ENCODE peak calls at places on chromosomes 1 and 21, in five cellular contexts. B is GM20000; Z is CD8-positive, alpha-beta T cell; N is HFF-Myc; C is endothelial cell of umbilical vein. L is an unnamed sample.
A peak's percentile ranks its signal among the peaks of the same experiment; 100 is the strongest.

GRCh38 chr1:44029260-44029910 is 1.9 kb downstream of the SLC6A9 start:
- DNase-seq in Z (no peak), C (no peak), N (no peak), B (peak; percentile 69), L (no peak)

GRCh38 chr1:53949651-53950050 is 3.5 kb downstream of the LRRC42 start:
- DNase-seq in Z (no peak), C (no peak), N (no peak), B (no peak), L (no peak)

GRCh38 chr1:40140211-40140709 is 20.9 kb upstream of the RLF start:
- DNase-seq in C (no peak), B (no peak), Z (no peak), N (no peak), L (no peak)

GRCh38 chr1:236978740-236979139 is 25.5 kb downstream of the MT1HL1 start:
- DNase-seq in N (no peak), Z (no peak), C (no peak), B (no peak), L (no peak)

GRCh38 chr1:151972533-151973270 is 21.0 kb downstream of the S100A10 start:
- DNase-seq in Z (no peak), N (peak; percentile 76), C (peak; percentile 91), B (no peak), L (no peak)

GRCh38 chr1:4621646-4622045 is 32.8 kb upstream of the AJAP1 start:
- DNase-seq in Z (no peak), N (no peak), C (no peak), B (no peak), L (no peak)

GRCh38 chr1:18230840-18231239 is 123.2 kb downstream of the IGSF21 start:
- DNase-seq in N (no peak), B (no peak), C (no peak), Z (no peak), L (no peak)

GRCh38 chr1:117783586-117784396 is 145.6 kb downstream of the GDAP2 start:
- DNase-seq in Z (no peak), B (no peak), C (no peak), N (no peak), L (peak; percentile 16)

GRCh38 chr1:20366766-20367602 is 76.3 kb downstream of the VWA5B1 start:
- DNase-seq in N (peak; percentile 6), B (peak; percentile 67), C (peak; percentile 18), Z (no peak), L (no peak)

GRCh38 chr1:54275349-54275748 is 75.4 kb downstream of the MRPL37 start:
- DNase-seq in N (no peak), C (peak; percentile 45), Z (no peak), B (no peak), L (peak; percentile 31)

GRCh38 chr1:19511117-19511516 is 25.8 kb upstream of the CAPZB start:
- DNase-seq in B (no peak), N (no peak), Z (no peak), C (no peak), L (no peak)

GRCh38 chr21:36630485-36631206 is 68.3 kb upstream of the SIM2 start:
- DNase-seq in C (peak; percentile 36), N (no peak), Z (peak; percentile 8), B (peak; percentile 74), L (no peak)

GRCh38 chr1:60583696-60584095 is 498.7 kb upstream of the NFIA start:
- DNase-seq in B (no peak), C (no peak), N (no peak), Z (no peak), L (no peak)

GRCh38 chr1:27656157-27656893 is 15.7 kb downstream of the IFI6 start:
- DNase-seq in N (no peak), B (no peak), Z (no peak), C (no peak), L (no peak)

GRCh38 chr1:172770081-172770480 is 111.2 kb downstream of the FASLG start:
- DNase-seq in N (no peak), Z (no peak), B (no peak), C (no peak), L (no peak)

GRCh38 chr1:17136936-17137335 is 17.7 kb upstream of the PADI2 start:
- DNase-seq in Z (no peak), B (no peak), C (no peak), N (no peak), L (no peak)

GRCh38 chr1:96075704-96076455 is 645.7 kb upstream of the PTBP2 start:
- DNase-seq in B (no peak), Z (no peak), C (peak; percentile 4), N (no peak), L (no peak)

GRCh38 chr1:112172294-112172882 is 182.9 kb upstream of the KCND3 start:
- DNase-seq in N (peak; percentile 9), C (peak; percentile 35), B (peak; percentile 20), Z (no peak), L (peak; percentile 2)

GRCh38 chr1:170594227-170594626 is 62.3 kb downstream of the GORAB start:
- DNase-seq in C (no peak), B (no peak), N (no peak), Z (no peak), L (no peak)

GRCh38 chr1:156656779-156657160 is 14.9 kb downstream of the BCAN start:
- DNase-seq in C (no peak), N (no peak), Z (no peak), B (no peak), L (no peak)

GRCh38 chr1:64335634-64336033 is 132.2 kb downstream of the UBE2U start:
- DNase-seq in Z (no peak), N (no peak), B (no peak), C (no peak), L (no peak)

GRCh38 chr1:177983824-177984528 is 14.1 kb upstream of the SEC16B start:
- DNase-seq in Z (no peak), B (no peak), N (peak; percentile 64), C (no peak), L (peak; percentile 80)

GRCh38 chr1:175865041-175865766 is 121.8 kb upstream of the TNR start:
- DNase-seq in C (no peak), B (no peak), N (no peak), Z (no peak), L (no peak)

GRCh38 chr1:3482590-3482899 is 28.1 kb downstream of the ARHGEF16 start:
- DNase-seq in B (no peak), N (no peak), C (no peak), Z (no peak), L (no peak)

DNA sequence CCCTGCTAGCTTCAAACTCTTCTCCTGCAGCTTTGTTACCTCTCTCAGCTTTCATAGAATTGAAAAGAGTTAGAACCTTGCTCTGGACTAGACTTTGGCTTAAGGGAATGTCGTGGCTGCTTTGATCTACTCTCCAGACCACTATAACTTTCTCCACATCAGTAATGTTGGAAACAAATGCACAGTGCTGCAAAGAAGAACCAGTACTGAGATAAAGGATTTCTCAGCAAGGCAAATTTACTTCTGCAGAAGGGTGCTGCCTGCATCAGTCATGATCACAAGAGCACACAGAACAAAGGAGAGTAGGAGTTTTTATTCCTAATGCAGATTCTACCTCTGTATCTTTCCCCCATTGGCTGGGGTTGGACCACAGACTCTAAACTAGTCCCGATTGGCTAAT is 621.6 kb upstream of the CHRM3 start:
- DNase-seq in Z (no peak), C (no peak), B (no peak), N (no peak), L (no peak)
- TF ChIP-seq CTCF in Z (no peak), C (no peak), B (no peak), N (no peak), L (no peak)

DNA sequence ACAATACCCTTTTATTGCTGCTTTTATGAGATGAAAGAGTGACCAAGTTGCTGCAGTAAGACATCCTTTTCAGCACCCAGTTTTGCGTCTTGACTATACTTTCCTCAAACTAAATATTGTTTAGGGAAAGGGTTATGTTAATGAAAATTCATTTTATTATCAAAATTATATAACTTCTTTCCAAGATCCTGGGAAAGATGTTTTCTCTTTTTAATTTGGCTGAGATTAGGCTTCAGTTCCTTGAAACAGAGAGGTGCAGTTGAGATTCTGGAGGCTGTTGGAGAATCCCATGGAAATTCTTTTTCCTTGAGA is 91.6 kb upstream of the KCNA3 start:
- DNase-seq in Z (no peak), B (no peak), N (no peak), C (no peak), L (no peak)
- TF ChIP-seq CTCF in Z (no peak), B (no peak), N (no peak), C (no peak), L (no peak)

DNA sequence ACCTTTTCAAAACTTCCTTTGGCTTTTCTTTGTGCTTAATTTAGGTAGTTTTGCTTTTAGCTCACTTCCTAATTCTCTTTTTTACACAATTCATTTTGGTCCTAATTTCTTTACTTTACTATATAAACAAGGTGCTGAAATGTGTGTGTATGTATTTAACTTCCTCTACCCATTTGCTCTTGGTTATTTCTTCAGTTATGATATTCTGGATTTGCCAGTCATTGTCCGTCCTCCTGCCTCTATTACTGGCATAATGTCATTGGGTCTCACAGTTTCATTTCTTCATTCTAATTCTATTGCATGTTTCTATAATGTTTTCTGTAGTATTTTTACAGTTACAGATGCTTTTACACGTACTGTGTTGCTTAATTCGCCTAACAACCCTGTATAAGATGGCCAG is 96.2 kb downstream of the ZMYM4 start:
- DNase-seq in B (peak; percentile 29), N (no peak), C (no peak), Z (no peak), L (no peak)
- TF ChIP-seq CTCF in B (no peak), N (no peak), C (no peak), Z (no peak), L (no peak)

GRCh38 chr21:44846201-44846484 is 27.3 kb downstream of the PTTG1IP start:
- DNase-seq in N (no peak), C (no peak), Z (no peak), B (no peak), L (no peak)

GRCh38 chr21:44846485-44847260 is 26.8 kb downstream of the PTTG1IP start:
- DNase-seq in N (no peak), C (no peak), B (peak; percentile 58), Z (no peak), L (no peak)

GRCh38 chr21:44844256-44844655 is 26.4 kb upstream of the SUMO3 start:
- DNase-seq in B (no peak), N (no peak), C (no peak), Z (no peak), L (no peak)

GRCh38 chr21:44847261-44848056 is 26.0 kb downstream of the PTTG1IP start:
- DNase-seq in B (no peak), Z (no peak), C (no peak), N (no peak), L (no peak)

GRCh38 chr21:44845418-44846200 is 27.7 kb upstream of the SUMO3 start:
- DNase-seq in Z (no peak), N (no peak), B (peak; percentile 88), C (peak; percentile 68), L (no peak)
- TF ChIP-seq CTCF in Z (no peak), N (peak; percentile 34), B (peak; percentile 40), C (peak; percentile 22), L (peak; percentile 48)

DNA sequence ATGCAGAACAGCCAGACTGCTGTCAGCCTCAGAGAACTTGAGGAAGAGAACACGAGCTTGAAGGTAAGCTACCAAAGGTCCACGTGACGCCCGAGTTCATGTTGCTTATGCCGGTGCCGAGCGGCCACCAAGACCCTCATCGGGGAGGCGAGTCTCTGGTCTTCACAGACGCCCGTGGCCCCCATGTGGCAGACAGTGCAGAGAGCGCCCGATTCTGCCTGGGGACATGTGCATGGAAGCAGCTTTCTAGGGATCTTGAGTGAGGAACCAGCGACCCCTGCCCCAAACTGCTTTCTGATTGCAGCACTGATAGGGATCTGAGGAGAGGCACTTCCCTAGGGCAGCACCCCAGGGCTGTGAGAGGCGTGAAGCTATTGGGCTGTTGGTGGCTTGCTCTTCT is 56.3 kb upstream of the DIP2A start:
- DNase-seq in B (no peak), Z (no peak), C (no peak), N (no peak), L (no peak)
- TF ChIP-seq CTCF in B (no peak), Z (no peak), C (no peak), N (no peak), L (no peak)